ENCODE peak calls at places on chromosomes 3 and 15, in nine cellular contexts. G, B, Z, R, U, O, T, V and D are unnamed samples.

GRCh38 chr3:136819784-136820640 is 1.1 kb downstream of the SLC35G2 start:
- DNase-seq in R (peak), V (peak), Z (peak), O (no peak), U (peak), T (peak), G (peak), B (peak), D (peak)

GRCh38 chr3:68819361-68819760 is 113.0 kb downstream of the TAFA4 start:
- DNase-seq in T (no peak), U (no peak), Z (no peak), V (no peak), B (no peak), G (no peak), O (no peak), R (no peak), D (no peak)

GRCh38 chr3:179067839-179068238 is 3.8 kb downstream of the ZMAT3 start:
- DNase-seq in R (no peak), O (no peak), Z (no peak), T (no peak), G (no peak), U (peak), B (no peak), V (no peak), D (no peak)

GRCh38 chr3:155554777-155555445 is 190.0 kb downstream of the PLCH1 start:
- DNase-seq in V (no peak), B (peak), T (no peak), G (no peak), U (peak), Z (no peak), O (no peak), R (no peak), D (no peak)

GRCh38 chr3:83770664-83771402 is 1188.0 kb upstream of the CADM2 start:
- DNase-seq in B (no peak), U (no peak), R (no peak), Z (no peak), G (no peak), T (no peak), O (no peak), V (no peak), D (no peak)

GRCh38 chr3:44913868-44914468 is 39.6 kb downstream of the TGM4 start:
- DNase-seq in O (peak), U (peak), T (peak), Z (peak), G (peak), R (no peak), B (peak), V (peak), D (peak)

GRCh38 chr3:36843065-36844051 is 79.0 kb upstream of the DCLK3 start:
- DNase-seq in Z (no peak), V (no peak), B (peak), R (no peak), O (no peak), G (peak), U (peak), T (peak), D (no peak)

GRCh38 chr15:80739919-80740318 is 39.3 kb upstream of the CEMIP start:
- DNase-seq in Z (peak), B (no peak), U (no peak), R (no peak), T (no peak), G (no peak), V (no peak), O (no peak), D (no peak)

GRCh38 chr3:27575509-27575908 is 91.3 kb upstream of the SLC4A7 start:
- DNase-seq in O (no peak), R (no peak), B (no peak), G (no peak), V (no peak), T (no peak), Z (no peak), U (peak), D (no peak)

GRCh38 chr3:52792961-52793695 is 1.5 kb upstream of the ITIH3 start:
- DNase-seq in R (no peak), G (no peak), O (no peak), V (no peak), B (no peak), T (no peak), U (no peak), Z (no peak), D (no peak)

GRCh38 chr3:14925729-14926591 is 21.4 kb upstream of the NR2C2 start:
- DNase-seq in G (peak), R (no peak), V (no peak), Z (peak), B (peak), O (no peak), T (peak), U (peak), D (no peak)

GRCh38 chr3:127383656-127384179 is 95.9 kb upstream of the PRR20G start:
- DNase-seq in O (no peak), T (no peak), R (no peak), G (no peak), V (no peak), Z (no peak), U (no peak), B (no peak), D (peak)

GRCh38 chr15:101657968-101658784 is 6.0 kb upstream of the TM2D3 start:
- DNase-seq in V (no peak), G (no peak), U (peak), R (no peak), B (no peak), O (no peak), T (no peak), Z (no peak), D (no peak)

GRCh38 chr3:171454026-171454425 is 6.2 kb downstream of the TNIK start:
- DNase-seq in R (no peak), G (no peak), O (no peak), Z (no peak), U (no peak), B (no peak), T (no peak), V (no peak), D (no peak)

GRCh38 chr15:73368301-73369072 is at the start of gene HCN4:
- DNase-seq in R (no peak), G (no peak), T (peak), V (no peak), Z (no peak), U (no peak), B (no peak), O (no peak), D (no peak)

GRCh38 chr3:143952569-143953069 is 19.0 kb upstream of the DIPK2A start:
- DNase-seq in T (no peak), Z (no peak), B (no peak), U (no peak), G (no peak), O (no peak), R (no peak), V (no peak), D (no peak)

GRCh38 chr3:9226326-9226725 is 23.1 kb downstream of the SRGAP3 start:
- DNase-seq in B (no peak), U (no peak), Z (no peak), V (no peak), O (no peak), T (no peak), R (no peak), G (peak), D (no peak)

GRCh38 chr3:102830415-102830814 is 395.6 kb downstream of the ZPLD1 start:
- DNase-seq in T (no peak), B (no peak), G (no peak), R (no peak), O (no peak), Z (no peak), U (no peak), V (no peak), D (no peak)

GRCh38 chr3:197003461-197004385 is 25.9 kb downstream of the MELTF start:
- DNase-seq in Z (no peak), G (no peak), B (peak), T (no peak), V (no peak), O (no peak), R (no peak), U (peak), D (no peak)

GRCh38 chr3:39101022-39101689 is 6.3 kb downstream of the GORASP1 start:
- DNase-seq in O (no peak), Z (peak), G (peak), U (peak), V (peak), R (no peak), B (peak), T (peak), D (no peak)